ENCODE peak calls at places on chromosome 1, in six cellular contexts. I is HepG2, M is K562, B is H1, H is HCT116, N is GM12878. S is an unnamed sample.

GRCh38 chr1:222777977-222778376 is 36.9 kb upstream of the DISP1 start:
- DNase-seq in H (no peak), N (no peak), M (no peak), I (no peak), B (no peak), S (no peak)

GRCh38 chr1:47186267-47187185 is 3.3 kb downstream of the PDZK1IP1 start:
- DNase-seq in H (no peak), M (no peak), N (no peak), I (peak), B (no peak), S (no peak)

GRCh38 chr1:175390081-175390481 is 197.5 kb upstream of the KIAA0040 start:
- DNase-seq in N (peak), I (no peak), M (no peak), B (no peak), H (no peak), S (no peak)

GRCh38 chr1:160097196-160097910 is 1.1 kb downstream of the IGSF8 start:
- DNase-seq in N (no peak), I (no peak), B (no peak), M (no peak), H (no peak), S (no peak)

GRCh38 chr1:168570652-168571051 is 5.8 kb upstream of the XCL1 start:
- DNase-seq in H (no peak), I (no peak), B (no peak), M (no peak), N (no peak), S (no peak)

GRCh38 chr1:156115514-156116374 is 1.2 kb downstream of the LMNA start:
- DNase-seq in N (no peak), B (no peak), M (peak), I (peak), H (no peak), S (no peak)

GRCh38 chr1:60589046-60589748 is 493.2 kb upstream of the NFIA start:
- DNase-seq in H (no peak), I (no peak), M (no peak), B (no peak), N (no peak), S (no peak)

GRCh38 chr1:230828421-230828820 is 39.9 kb downstream of the C1orf198 start:
- DNase-seq in H (no peak), I (no peak), N (no peak), B (no peak), M (no peak), S (no peak)

GRCh38 chr1:203354246-203354645 is 3.3 kb upstream of the FMOD start:
- DNase-seq in M (no peak), N (no peak), B (no peak), I (no peak), H (no peak), S (no peak)

GRCh38 chr1:41360074-41361027 is 883 bp upstream of the FOXO6 start:
- DNase-seq in I (no peak), M (no peak), H (no peak), B (no peak), N (no peak), S (no peak)

GRCh38 chr1:163106364-163106987 is 37.3 kb downstream of the RGS4 start:
- DNase-seq in I (no peak), M (no peak), B (no peak), N (no peak), H (no peak), S (no peak)

GRCh38 chr1:1305300-1306069 is 2.2 kb downstream of the ACAP3 start:
- DNase-seq in H (no peak), N (no peak), M (peak), B (no peak), I (peak), S (no peak)

GRCh38 chr1:1302951-1303509 is 4.7 kb downstream of the ACAP3 start:
- DNase-seq in M (no peak), B (no peak), H (no peak), I (no peak), N (no peak), S (no peak)

GRCh38 chr1:1303736-1304135 is 4.0 kb downstream of the ACAP3 start:
- DNase-seq in B (no peak), H (no peak), M (no peak), I (no peak), N (no peak), S (no peak)

GRCh38 chr1:1306070-1306660 is 1.6 kb downstream of the ACAP3 start:
- DNase-seq in H (no peak), B (no peak), N (no peak), I (peak), M (no peak), S (no peak)

DNA sequence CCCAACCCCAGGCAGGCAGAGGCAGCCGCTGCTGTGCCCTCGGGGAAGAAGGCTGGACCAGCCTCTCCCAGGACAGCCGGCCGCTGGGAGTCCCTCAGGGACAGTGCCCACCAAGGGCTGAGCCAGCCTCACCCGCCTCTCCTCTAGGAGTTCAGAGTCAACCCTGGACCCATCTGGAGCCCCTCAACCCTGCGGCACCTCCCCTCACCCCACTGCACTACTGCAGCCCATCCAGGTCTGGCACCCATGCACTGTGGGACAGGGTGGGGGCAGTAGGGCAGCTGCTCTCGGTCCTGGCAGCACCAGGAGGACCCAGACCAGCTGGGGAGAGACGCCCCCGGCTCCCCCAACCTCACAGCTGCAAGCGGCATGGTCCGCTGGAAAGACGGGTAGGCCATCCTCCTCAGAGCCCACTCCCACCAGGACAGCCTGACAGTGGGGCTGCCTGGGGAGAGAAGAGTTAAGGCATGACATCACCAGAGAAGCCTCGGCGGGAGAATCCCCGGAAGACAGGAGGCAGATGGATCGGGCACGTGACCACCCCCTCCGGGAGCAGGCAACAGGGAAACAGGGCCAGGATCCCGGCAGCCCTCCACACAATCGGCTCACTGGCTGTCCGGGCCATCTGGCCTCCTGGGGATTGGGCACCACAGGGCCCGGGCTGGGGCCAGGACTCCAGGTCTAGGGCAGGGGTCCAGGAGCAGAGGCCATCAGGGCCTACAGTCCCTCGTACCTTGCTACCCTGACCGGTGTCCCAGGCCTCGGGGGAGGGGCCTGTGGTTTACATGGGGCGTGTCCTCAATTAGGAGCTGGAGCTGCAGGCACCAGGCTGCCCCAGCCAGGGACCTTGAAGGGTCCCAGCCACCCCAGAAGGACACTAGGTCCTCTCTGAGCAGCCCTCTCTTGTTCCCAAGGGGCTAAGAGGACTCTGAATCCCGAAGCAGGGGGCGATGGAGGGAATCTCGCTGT is 3.1 kb downstream of the ACAP3 start:
- DNase-seq in I (peak), B (no peak), H (no peak), N (no peak), M (peak), S (no peak)
- TF ChIP-seq YY1 in I (no peak), B (no peak), H (no peak), N (no peak), M (no peak), S (no peak)

DNA sequence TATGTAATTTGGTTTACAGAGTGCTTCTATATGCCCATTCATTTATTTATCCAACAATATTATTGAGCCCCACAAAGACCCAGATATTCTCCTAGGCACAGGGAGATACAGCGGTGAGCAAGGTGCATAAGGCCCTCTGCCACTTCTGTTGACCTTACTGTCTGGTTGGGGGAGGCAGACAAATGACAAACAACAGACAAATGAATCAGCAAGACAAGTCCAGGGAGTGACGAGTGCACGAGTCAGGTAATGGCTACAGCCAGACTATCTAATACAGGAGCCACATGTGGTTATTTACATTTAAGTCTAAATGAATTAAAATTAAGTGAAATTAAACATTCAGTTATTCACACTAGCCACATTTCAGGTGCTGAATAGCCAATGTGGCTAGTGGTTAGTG is 22.0 kb upstream of the BCAR3 start:
- DNase-seq in I (peak), B (no peak), M (peak), N (no peak), H (no peak), S (no peak)
- TF ChIP-seq YY1 in I (no peak), B (no peak), M (no peak), N (no peak), H (no peak), S (no peak)

DNA sequence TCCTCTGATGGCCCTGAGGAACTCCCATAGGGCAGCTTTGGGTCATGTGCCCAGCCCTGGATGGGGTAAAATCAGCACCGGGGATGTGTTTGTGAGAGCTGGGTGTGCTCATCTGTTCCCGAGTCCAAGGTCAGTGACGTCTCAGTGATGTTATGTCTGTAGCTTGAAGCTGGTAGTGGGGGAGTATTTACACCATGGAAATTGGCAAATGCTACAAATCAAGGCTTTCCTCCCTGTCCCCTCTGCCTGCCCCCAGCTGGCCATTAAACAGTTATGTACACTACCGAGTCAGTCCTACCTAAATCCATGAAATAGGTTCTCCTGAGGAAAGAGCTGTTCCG is 117.8 kb upstream of the SLC25A33 start:
- DNase-seq in M (no peak), B (no peak), I (peak), H (no peak), N (no peak), S (no peak)
- TF ChIP-seq YY1 in M (no peak), B (no peak), I (no peak), H (no peak), N (no peak), S (no peak)

DNA sequence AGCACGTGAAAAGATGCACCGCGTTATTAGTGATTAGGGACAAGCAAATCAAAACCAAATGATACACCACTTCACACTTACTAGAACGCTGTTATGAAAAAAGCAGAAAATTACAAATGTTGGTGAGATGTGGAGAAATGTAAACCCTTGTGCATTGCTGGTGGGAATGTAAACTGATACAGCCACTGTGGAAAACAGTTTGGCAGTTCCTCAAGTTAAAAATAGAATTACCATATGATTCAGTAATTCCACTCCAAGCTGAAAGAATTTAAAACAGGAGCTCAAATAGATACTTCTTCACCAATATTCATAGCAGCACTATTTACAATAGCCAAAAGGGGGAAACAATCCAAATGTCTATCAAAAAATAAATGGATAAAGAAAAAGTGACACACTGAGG is 10.3 kb upstream of the EVI5 start:
- DNase-seq in M (no peak), B (no peak), H (no peak), I (no peak), N (no peak), S (no peak)
- TF ChIP-seq YY1 in M (no peak), B (no peak), H (no peak), I (no peak), N (no peak), S (no peak)

DNA sequence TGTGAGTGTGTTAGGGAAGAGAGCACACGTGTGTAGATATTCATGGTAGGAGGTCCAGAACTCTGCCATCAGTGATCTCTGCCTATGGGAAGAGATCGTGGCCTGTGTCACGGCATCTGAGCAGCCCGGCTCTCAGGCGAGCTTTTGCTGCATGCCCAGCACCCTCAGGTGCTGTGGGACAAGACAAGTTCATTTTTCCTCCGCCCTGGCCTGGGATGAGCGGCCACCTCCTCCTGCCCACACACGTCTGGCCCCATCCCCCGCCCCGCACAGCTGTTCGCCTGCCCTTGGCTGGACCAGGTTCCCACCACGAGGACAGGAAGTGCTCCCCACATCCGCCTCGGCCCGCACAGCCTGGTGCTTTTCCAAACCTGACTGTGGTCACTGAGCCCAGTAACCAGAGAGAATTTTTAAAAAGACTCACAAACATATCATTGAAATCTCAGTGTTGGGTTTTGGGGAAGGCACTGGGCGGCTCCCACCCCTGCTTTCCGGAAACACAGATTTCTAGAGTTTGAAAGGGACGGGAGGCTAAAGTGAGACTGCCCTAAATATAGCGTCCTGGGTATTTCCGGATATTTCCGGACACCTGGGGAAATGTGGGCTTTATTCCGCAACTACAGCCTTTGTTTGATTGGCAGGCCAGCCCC is 18.0 kb downstream of the BMP8A start:
- DNase-seq in M (no peak), N (peak), I (no peak), B (no peak), H (no peak), S (no peak)
- TF ChIP-seq YY1 in M (no peak), N (no peak), I (no peak), B (no peak), H (no peak), S (no peak)

DNA sequence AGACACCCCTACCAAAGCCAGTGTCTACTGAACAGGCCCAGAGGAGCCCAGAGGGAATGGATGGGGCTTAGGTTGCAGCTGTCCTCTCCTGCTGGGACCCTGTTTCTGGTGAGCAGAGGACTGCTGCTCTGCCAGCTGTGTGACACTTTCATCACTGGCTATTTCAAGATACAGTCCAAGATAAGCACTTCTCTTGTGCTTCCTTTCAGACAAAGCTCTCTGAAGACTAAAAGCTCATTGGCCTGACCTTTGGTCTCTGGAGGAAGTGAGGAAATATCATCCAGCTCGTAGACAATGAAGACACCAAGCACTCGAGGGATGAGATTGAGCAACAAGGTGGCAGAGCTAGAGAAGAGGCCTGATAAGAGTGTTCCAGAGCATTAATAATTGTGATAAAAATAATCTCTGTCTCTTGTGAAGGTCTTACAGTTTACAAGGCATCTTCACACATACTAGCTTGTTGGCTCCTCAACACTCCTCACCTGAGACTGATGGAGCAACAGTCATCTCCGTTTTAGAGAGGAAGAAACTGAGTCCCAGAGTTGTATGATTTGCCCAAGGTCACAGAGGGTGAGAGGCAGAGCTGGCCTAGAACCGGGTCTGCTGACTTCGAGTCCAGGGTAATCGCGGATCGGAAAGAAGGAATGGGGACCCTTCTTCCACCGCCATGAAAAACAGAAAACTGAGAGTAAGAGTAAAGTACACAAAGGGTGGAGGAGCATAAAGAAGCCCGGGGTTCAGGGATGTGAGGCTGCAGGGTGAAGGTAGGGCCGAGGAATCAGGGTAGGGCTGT is 701 bp downstream of the PAFAH2 start:
- DNase-seq in N (peak), H (no peak), B (no peak), I (peak), M (no peak), S (no peak)
- TF ChIP-seq YY1 in N (no peak), H (no peak), B (no peak), I (no peak), M (no peak), S (no peak)

S was measured in NT2/D1.